ENCODE peak calls at places on chromosome 17, in four cellular contexts. H, Y, V and G are unnamed samples.

GRCh38 chr17:33461051-33461450 is 168.0 kb upstream of the ASIC2 start:
- DNase-seq in V (peak), H (no peak), Y (no peak), G (no peak)

GRCh38 chr17:17445925-17446665 is 30.7 kb upstream of the MED9 start:
- DNase-seq in H (no peak), V (peak), Y (peak), G (peak)

GRCh38 chr17:37054894-37055293 is 106.1 kb downstream of the AATF start:
- DNase-seq in V (no peak), Y (no peak), H (no peak), G (no peak)

GRCh38 chr17:65008877-65009276 is 47.7 kb downstream of the GNA13 start:
- DNase-seq in Y (no peak), V (no peak), H (no peak), G (no peak)

GRCh38 chr17:9195961-9196668 is 174.8 kb downstream of the NTN1 start:
- DNase-seq in H (no peak), Y (no peak), V (no peak), G (no peak)

GRCh38 chr17:57832711-57833596 is 16.9 kb downstream of the MRPS23 start:
- DNase-seq in V (peak), Y (peak), H (peak), G (peak)

GRCh38 chr17:17792551-17793377 is 44.0 kb downstream of the SREBF1 start:
- DNase-seq in V (no peak), Y (no peak), H (peak), G (no peak)

GRCh38 chr17:67585077-67585602 is 132.6 kb upstream of the NOL11 start:
- DNase-seq in H (no peak), V (no peak), Y (no peak), G (no peak)

GRCh38 chr17:39687546-39688474 is at the start of gene PGAP3:
- DNase-seq in V (peak), Y (peak), H (peak), G (peak)

GRCh38 chr17:44197980-44198720 is 1.5 kb downstream of the ATXN7L3 start:
- DNase-seq in V (peak), H (no peak), Y (no peak), G (peak)

GRCh38 chr17:74202879-74203432 is 522 bp upstream of the RPL38 start:
- DNase-seq in H (no peak), Y (no peak), V (no peak), G (no peak)

GRCh38 chr17:72974605-72975232 is 117.8 kb downstream of the SLC39A11 start:
- DNase-seq in Y (peak), H (no peak), V (no peak), G (no peak)

GRCh38 chr17:2122641-2123302 is 67.9 kb downstream of the HIC1 start:
- DNase-seq in V (no peak), Y (peak), H (peak), G (peak)

GRCh38 chr17:70159980-70160379 is 9.4 kb upstream of the KCNJ2 start:
- DNase-seq in H (no peak), V (no peak), Y (no peak), G (no peak)

GRCh38 chr17:51298508-51299371 is 38.4 kb downstream of the UTP18 start:
- DNase-seq in H (peak), V (peak), Y (peak), G (peak)

GRCh38 chr17:42529054-42529453 is 7.0 kb upstream of the NAGLU start:
- DNase-seq in V (no peak), Y (no peak), H (no peak), G (no peak)

GRCh38 chr17:13513039-13513405 is 88.7 kb downstream of the HS3ST3A1 start:
- DNase-seq in V (no peak), H (no peak), Y (no peak), G (peak)

GRCh38 chr17:64920026-64920418 is 744 bp upstream of the LRRC37A3 start:
- DNase-seq in V (no peak), H (no peak), Y (no peak), G (no peak)

GRCh38 chr17:27533874-27534815 is 77.9 kb downstream of the KSR1 start:
- DNase-seq in V (peak), Y (peak), H (no peak), G (peak)

GRCh38 chr17:18224428-18225120 is 861 bp upstream of the LLGL1 start:
- DNase-seq in V (no peak), Y (no peak), H (no peak), G (no peak)

GRCh38 chr17:59512844-59513383 is 52.5 kb upstream of the DHX40 start:
- DNase-seq in Y (no peak), H (no peak), V (no peak), G (no peak)

GRCh38 chr17:14859521-14859920 is 405.6 kb downstream of the PMP22 start:
- DNase-seq in H (no peak), Y (no peak), V (no peak), G (no peak)

GRCh38 chr17:79934653-79934970 is 95.4 kb upstream of the CBX4 start:
- DNase-seq in Y (no peak), V (no peak), H (no peak), G (no peak)

GRCh38 chr17:44628234-44629188 is 27.8 kb upstream of the MEIOC start:
- DNase-seq in V (no peak), Y (no peak), H (no peak), G (peak)

GRCh38 chr17:73831699-73832098 is 187.5 kb upstream of the SDK2 start:
- DNase-seq in H (no peak), V (no peak), Y (no peak), G (no peak)

GRCh38 chr17:38749222-38750043 is 1.3 kb upstream of the PCGF2 start:
- DNase-seq in H (no peak), Y (no peak), V (peak), G (peak)

GRCh38 chr17:47205419-47205963 is 3.7 kb upstream of the MYL4 start:
- DNase-seq in Y (no peak), H (no peak), V (peak), G (peak)

GRCh38 chr17:38914741-38915638 is 10.4 kb upstream of the LASP1NB start:
- DNase-seq in V (no peak), Y (no peak), H (no peak), G (no peak)

GRCh38 chr17:44083250-44083849 is 12.8 kb downstream of the G6PC3 start:
- DNase-seq in H (no peak), Y (no peak), V (peak), G (no peak)

GRCh38 chr17:57697891-57698708 is 47.0 kb downstream of the CCDC182 start:
- DNase-seq in H (no peak), V (no peak), Y (no peak), G (no peak)

GRCh38 chr17:41521574-41522261 is 3.0 kb upstream of the KRT15 start:
- DNase-seq in V (peak), Y (peak), H (no peak), G (no peak)

GRCh38 chr17:48960834-48961515 is 7.4 kb downstream of the GIP start:
- DNase-seq in H (no peak), V (no peak), Y (no peak), G (no peak)

GRCh38 chr17:7363311-7363710 is 8.4 kb downstream of the TMEM95 start:
- DNase-seq in V (no peak), H (no peak), Y (no peak), G (no peak)

GRCh38 chr17:59761385-59762021 is 54.0 kb downstream of the VMP1 start:
- DNase-seq in H (no peak), Y (peak), V (peak), G (peak)